ENCODE peak calls at places on chromosomes 5 and 9, in nine cellular contexts. One of them, this sample, is unnamed.

GRCh38 chr5:159319363-159319762 is 10.9 kb downstream of the IL12B start:
- DNase-seq in lung: no peak
- DNase-seq in NCI-H2029 treated with DMSO at 0.1 percent for 48 hours: no peak
- DNase-seq in GM10248: no peak
- DNase-seq in H4: no peak
- DNase-seq in activated T-helper 1 cell treated with anti-CD3 and anti-CD28 coated beads, Interleukin-12 subunit alpha, Interleukin-12 subunit beta, Interleukin-2, Interleukin-4 antibody, amounts not matched to agents 30 ng/mL and 10 ng/mL and 1 ng/mL, durations not matched to agents 14 hours and 24 hours and 36 hours: no peak
- DNase-seq in pulmonary artery endothelial cell: no peak
- DNase-seq in skeletal muscle cell: no peak
- DNase-seq in AG09309: no peak
- DNase-seq in this sample: no peak

GRCh38 chr5:149618581-149619248 is 37.4 kb downstream of the ARHGEF37 start:
- DNase-seq in lung: no peak
- DNase-seq in NCI-H2029 treated with DMSO at 0.1 percent for 48 hours: no peak
- DNase-seq in GM10248: peak; percentile 70
- DNase-seq in H4: peak; percentile 62
- DNase-seq in activated T-helper 1 cell treated with anti-CD3 and anti-CD28 coated beads, Interleukin-12 subunit alpha, Interleukin-12 subunit beta, Interleukin-2, Interleukin-4 antibody, amounts not matched to agents 30 ng/mL and 10 ng/mL and 1 ng/mL, durations not matched to agents 14 hours and 24 hours and 36 hours: no peak
- DNase-seq in pulmonary artery endothelial cell: peak; percentile 53
- DNase-seq in skeletal muscle cell: no peak
- DNase-seq in AG09309: no peak
- DNase-seq in this sample: peak; percentile 67

GRCh38 chr9:94950733-94951590 is 224.5 kb downstream of the AOPEP start:
- DNase-seq in lung: no peak
- DNase-seq in NCI-H2029 treated with DMSO at 0.1 percent for 48 hours: peak; percentile 91
- DNase-seq in GM10248: no peak
- DNase-seq in H4: no peak
- DNase-seq in activated T-helper 1 cell treated with anti-CD3 and anti-CD28 coated beads, Interleukin-12 subunit alpha, Interleukin-12 subunit beta, Interleukin-2, Interleukin-4 antibody, amounts not matched to agents 30 ng/mL and 10 ng/mL and 1 ng/mL, durations not matched to agents 14 hours and 24 hours and 36 hours: no peak
- DNase-seq in pulmonary artery endothelial cell: peak; percentile 43
- DNase-seq in skeletal muscle cell: peak; percentile 36
- DNase-seq in AG09309: no peak
- DNase-seq in this sample: no peak

GRCh38 chr9:91857831-91858669 is 92.0 kb downstream of the ROR2 start:
- DNase-seq in lung: no peak
- DNase-seq in NCI-H2029 treated with DMSO at 0.1 percent for 48 hours: no peak
- DNase-seq in GM10248: no peak
- DNase-seq in H4: no peak
- DNase-seq in activated T-helper 1 cell treated with anti-CD3 and anti-CD28 coated beads, Interleukin-12 subunit alpha, Interleukin-12 subunit beta, Interleukin-2, Interleukin-4 antibody, amounts not matched to agents 30 ng/mL and 10 ng/mL and 1 ng/mL, durations not matched to agents 14 hours and 24 hours and 36 hours: no peak
- DNase-seq in pulmonary artery endothelial cell: no peak
- DNase-seq in skeletal muscle cell: no peak
- DNase-seq in AG09309: no peak
- DNase-seq in this sample: peak; percentile 14

GRCh38 chr5:131814990-131815389 is 18.2 kb upstream of the FNIP1 start:
- DNase-seq in lung: no peak
- DNase-seq in NCI-H2029 treated with DMSO at 0.1 percent for 48 hours: no peak
- DNase-seq in GM10248: no peak
- DNase-seq in H4: peak; percentile 81
- DNase-seq in activated T-helper 1 cell treated with anti-CD3 and anti-CD28 coated beads, Interleukin-12 subunit alpha, Interleukin-12 subunit beta, Interleukin-2, Interleukin-4 antibody, amounts not matched to agents 30 ng/mL and 10 ng/mL and 1 ng/mL, durations not matched to agents 14 hours and 24 hours and 36 hours: no peak
- DNase-seq in pulmonary artery endothelial cell: peak; percentile 78
- DNase-seq in skeletal muscle cell: peak; percentile 39
- DNase-seq in AG09309: no peak
- DNase-seq in this sample: no peak

GRCh38 chr9:36191290-36191645 is 547 bp downstream of the CLTA start:
- DNase-seq in lung: peak; percentile 48
- DNase-seq in NCI-H2029 treated with DMSO at 0.1 percent for 48 hours: no peak
- DNase-seq in GM10248: no peak
- DNase-seq in H4: no peak
- DNase-seq in activated T-helper 1 cell treated with anti-CD3 and anti-CD28 coated beads, Interleukin-12 subunit alpha, Interleukin-12 subunit beta, Interleukin-2, Interleukin-4 antibody, amounts not matched to agents 30 ng/mL and 10 ng/mL and 1 ng/mL, durations not matched to agents 14 hours and 24 hours and 36 hours: peak; percentile 43
- DNase-seq in pulmonary artery endothelial cell: no peak
- DNase-seq in skeletal muscle cell: no peak
- DNase-seq in AG09309: no peak
- DNase-seq in this sample: peak; percentile 13

GRCh38 chr9:95327239-95327865 is 9.8 kb upstream of the FANCC start:
- DNase-seq in lung: no peak
- DNase-seq in NCI-H2029 treated with DMSO at 0.1 percent for 48 hours: no peak
- DNase-seq in GM10248: no peak
- DNase-seq in H4: no peak
- DNase-seq in activated T-helper 1 cell treated with anti-CD3 and anti-CD28 coated beads, Interleukin-12 subunit alpha, Interleukin-12 subunit beta, Interleukin-2, Interleukin-4 antibody, amounts not matched to agents 30 ng/mL and 10 ng/mL and 1 ng/mL, durations not matched to agents 14 hours and 24 hours and 36 hours: no peak
- DNase-seq in pulmonary artery endothelial cell: no peak
- DNase-seq in skeletal muscle cell: no peak
- DNase-seq in AG09309: no peak
- DNase-seq in this sample: no peak

GRCh38 chr5:148970228-148970627 is 92.6 kb downstream of the SH3TC2 start:
- DNase-seq in lung: peak; percentile 41
- DNase-seq in NCI-H2029 treated with DMSO at 0.1 percent for 48 hours: peak; percentile 27
- DNase-seq in GM10248: no peak
- DNase-seq in H4: no peak
- DNase-seq in activated T-helper 1 cell treated with anti-CD3 and anti-CD28 coated beads, Interleukin-12 subunit alpha, Interleukin-12 subunit beta, Interleukin-2, Interleukin-4 antibody, amounts not matched to agents 30 ng/mL and 10 ng/mL and 1 ng/mL, durations not matched to agents 14 hours and 24 hours and 36 hours: no peak
- DNase-seq in pulmonary artery endothelial cell: no peak
- DNase-seq in skeletal muscle cell: no peak
- DNase-seq in AG09309: no peak
- DNase-seq in this sample: no peak

GRCh38 chr9:78676623-78677022 is 379.7 kb downstream of the PSAT1 start:
- DNase-seq in lung: no peak
- DNase-seq in NCI-H2029 treated with DMSO at 0.1 percent for 48 hours: no peak
- DNase-seq in GM10248: no peak
- DNase-seq in H4: no peak
- DNase-seq in activated T-helper 1 cell treated with anti-CD3 and anti-CD28 coated beads, Interleukin-12 subunit alpha, Interleukin-12 subunit beta, Interleukin-2, Interleukin-4 antibody, amounts not matched to agents 30 ng/mL and 10 ng/mL and 1 ng/mL, durations not matched to agents 14 hours and 24 hours and 36 hours: no peak
- DNase-seq in pulmonary artery endothelial cell: no peak
- DNase-seq in skeletal muscle cell: peak; percentile 54
- DNase-seq in AG09309: peak; percentile 71
- DNase-seq in this sample: no peak

GRCh38 chr9:14031015-14031414 is 282.9 kb downstream of the NFIB start:
- DNase-seq in lung: no peak
- DNase-seq in NCI-H2029 treated with DMSO at 0.1 percent for 48 hours: no peak
- DNase-seq in GM10248: no peak
- DNase-seq in H4: no peak
- DNase-seq in activated T-helper 1 cell treated with anti-CD3 and anti-CD28 coated beads, Interleukin-12 subunit alpha, Interleukin-12 subunit beta, Interleukin-2, Interleukin-4 antibody, amounts not matched to agents 30 ng/mL and 10 ng/mL and 1 ng/mL, durations not matched to agents 14 hours and 24 hours and 36 hours: no peak
- DNase-seq in pulmonary artery endothelial cell: no peak
- DNase-seq in skeletal muscle cell: peak; percentile 97
- DNase-seq in AG09309: no peak
- DNase-seq in this sample: no peak

GRCh38 chr5:174283176-174283575 is 237.7 kb downstream of the NSG2 start:
- DNase-seq in lung: no peak
- DNase-seq in NCI-H2029 treated with DMSO at 0.1 percent for 48 hours: peak; percentile 77
- DNase-seq in GM10248: no peak
- DNase-seq in H4: no peak
- DNase-seq in activated T-helper 1 cell treated with anti-CD3 and anti-CD28 coated beads, Interleukin-12 subunit alpha, Interleukin-12 subunit beta, Interleukin-2, Interleukin-4 antibody, amounts not matched to agents 30 ng/mL and 10 ng/mL and 1 ng/mL, durations not matched to agents 14 hours and 24 hours and 36 hours: no peak
- DNase-seq in pulmonary artery endothelial cell: no peak
- DNase-seq in skeletal muscle cell: no peak
- DNase-seq in AG09309: no peak
- DNase-seq in this sample: no peak

GRCh38 chr5:81925012-81925411 is 46.8 kb upstream of the ATG10 start:
- DNase-seq in lung: no peak
- DNase-seq in NCI-H2029 treated with DMSO at 0.1 percent for 48 hours: no peak
- DNase-seq in GM10248: no peak
- DNase-seq in H4: no peak
- DNase-seq in activated T-helper 1 cell treated with anti-CD3 and anti-CD28 coated beads, Interleukin-12 subunit alpha, Interleukin-12 subunit beta, Interleukin-2, Interleukin-4 antibody, amounts not matched to agents 30 ng/mL and 10 ng/mL and 1 ng/mL, durations not matched to agents 14 hours and 24 hours and 36 hours: no peak
- DNase-seq in pulmonary artery endothelial cell: no peak
- DNase-seq in skeletal muscle cell: no peak
- DNase-seq in AG09309: no peak
- DNase-seq in this sample: no peak

GRCh38 chr5:128596071-128596470 is 58.0 kb upstream of the FBN2 start:
- DNase-seq in lung: no peak
- DNase-seq in NCI-H2029 treated with DMSO at 0.1 percent for 48 hours: no peak
- DNase-seq in GM10248: no peak
- DNase-seq in H4: no peak
- DNase-seq in activated T-helper 1 cell treated with anti-CD3 and anti-CD28 coated beads, Interleukin-12 subunit alpha, Interleukin-12 subunit beta, Interleukin-2, Interleukin-4 antibody, amounts not matched to agents 30 ng/mL and 10 ng/mL and 1 ng/mL, durations not matched to agents 14 hours and 24 hours and 36 hours: no peak
- DNase-seq in pulmonary artery endothelial cell: no peak
- DNase-seq in skeletal muscle cell: no peak
- DNase-seq in AG09309: no peak
- DNase-seq in this sample: no peak

GRCh38 chr5:396715-397032 is 46.3 kb upstream of the EXOC3 start:
- DNase-seq in lung: no peak
- DNase-seq in NCI-H2029 treated with DMSO at 0.1 percent for 48 hours: no peak
- DNase-seq in GM10248: no peak
- DNase-seq in H4: no peak
- DNase-seq in activated T-helper 1 cell treated with anti-CD3 and anti-CD28 coated beads, Interleukin-12 subunit alpha, Interleukin-12 subunit beta, Interleukin-2, Interleukin-4 antibody, amounts not matched to agents 30 ng/mL and 10 ng/mL and 1 ng/mL, durations not matched to agents 14 hours and 24 hours and 36 hours: no peak
- DNase-seq in pulmonary artery endothelial cell: no peak
- DNase-seq in skeletal muscle cell: no peak
- DNase-seq in AG09309: no peak
- DNase-seq in this sample: no peak

GRCh38 chr5:142753114-142753764 is 16.9 kb upstream of the ARHGAP26 start:
- DNase-seq in lung: peak; percentile 33
- DNase-seq in NCI-H2029 treated with DMSO at 0.1 percent for 48 hours: no peak
- DNase-seq in GM10248: no peak
- DNase-seq in H4: no peak
- DNase-seq in activated T-helper 1 cell treated with anti-CD3 and anti-CD28 coated beads, Interleukin-12 subunit alpha, Interleukin-12 subunit beta, Interleukin-2, Interleukin-4 antibody, amounts not matched to agents 30 ng/mL and 10 ng/mL and 1 ng/mL, durations not matched to agents 14 hours and 24 hours and 36 hours: no peak
- DNase-seq in pulmonary artery endothelial cell: no peak
- DNase-seq in skeletal muscle cell: no peak
- DNase-seq in AG09309: no peak
- DNase-seq in this sample: no peak

GRCh38 chr5:126369995-126370731 is 53.0 kb upstream of the GRAMD2B start:
- DNase-seq in lung: no peak
- DNase-seq in NCI-H2029 treated with DMSO at 0.1 percent for 48 hours: no peak
- DNase-seq in GM10248: no peak
- DNase-seq in H4: no peak
- DNase-seq in activated T-helper 1 cell treated with anti-CD3 and anti-CD28 coated beads, Interleukin-12 subunit alpha, Interleukin-12 subunit beta, Interleukin-2, Interleukin-4 antibody, amounts not matched to agents 30 ng/mL and 10 ng/mL and 1 ng/mL, durations not matched to agents 14 hours and 24 hours and 36 hours: no peak
- DNase-seq in pulmonary artery endothelial cell: no peak
- DNase-seq in skeletal muscle cell: no peak
- DNase-seq in AG09309: no peak
- DNase-seq in this sample: no peak

GRCh38 chr9:81335879-81336421 is 353.4 kb downstream of the TLE1 start:
- DNase-seq in lung: no peak
- DNase-seq in NCI-H2029 treated with DMSO at 0.1 percent for 48 hours: no peak
- DNase-seq in GM10248: no peak
- DNase-seq in H4: no peak
- DNase-seq in activated T-helper 1 cell treated with anti-CD3 and anti-CD28 coated beads, Interleukin-12 subunit alpha, Interleukin-12 subunit beta, Interleukin-2, Interleukin-4 antibody, amounts not matched to agents 30 ng/mL and 10 ng/mL and 1 ng/mL, durations not matched to agents 14 hours and 24 hours and 36 hours: no peak
- DNase-seq in pulmonary artery endothelial cell: no peak
- DNase-seq in skeletal muscle cell: no peak
- DNase-seq in AG09309: no peak
- DNase-seq in this sample: no peak

GRCh38 chr9:116156621-116157314 is 3.2 kb downstream of the PAPPA start:
- DNase-seq in lung: peak; percentile 39
- DNase-seq in NCI-H2029 treated with DMSO at 0.1 percent for 48 hours: peak; percentile 76
- DNase-seq in GM10248: no peak
- DNase-seq in H4: peak; percentile 60
- DNase-seq in activated T-helper 1 cell treated with anti-CD3 and anti-CD28 coated beads, Interleukin-12 subunit alpha, Interleukin-12 subunit beta, Interleukin-2, Interleukin-4 antibody, amounts not matched to agents 30 ng/mL and 10 ng/mL and 1 ng/mL, durations not matched to agents 14 hours and 24 hours and 36 hours: no peak
- DNase-seq in pulmonary artery endothelial cell: no peak
- DNase-seq in skeletal muscle cell: peak; percentile 72
- DNase-seq in AG09309: peak; percentile 71
- DNase-seq in this sample: peak; percentile 71

GRCh38 chr5:143023447-143024096 is 253.4 kb downstream of the ARHGAP26 start:
- DNase-seq in lung: no peak
- DNase-seq in NCI-H2029 treated with DMSO at 0.1 percent for 48 hours: no peak
- DNase-seq in GM10248: peak; percentile 44
- DNase-seq in H4: no peak
- DNase-seq in activated T-helper 1 cell treated with anti-CD3 and anti-CD28 coated beads, Interleukin-12 subunit alpha, Interleukin-12 subunit beta, Interleukin-2, Interleukin-4 antibody, amounts not matched to agents 30 ng/mL and 10 ng/mL and 1 ng/mL, durations not matched to agents 14 hours and 24 hours and 36 hours: peak; percentile 50
- DNase-seq in pulmonary artery endothelial cell: no peak
- DNase-seq in skeletal muscle cell: no peak
- DNase-seq in AG09309: no peak
- DNase-seq in this sample: no peak

GRCh38 chr9:20670395-20670794 is 13.7 kb upstream of the FOCAD start:
- DNase-seq in lung: no peak
- DNase-seq in NCI-H2029 treated with DMSO at 0.1 percent for 48 hours: no peak
- DNase-seq in GM10248: no peak
- DNase-seq in H4: no peak
- DNase-seq in activated T-helper 1 cell treated with anti-CD3 and anti-CD28 coated beads, Interleukin-12 subunit alpha, Interleukin-12 subunit beta, Interleukin-2, Interleukin-4 antibody, amounts not matched to agents 30 ng/mL and 10 ng/mL and 1 ng/mL, durations not matched to agents 14 hours and 24 hours and 36 hours: no peak
- DNase-seq in pulmonary artery endothelial cell: no peak
- DNase-seq in skeletal muscle cell: no peak
- DNase-seq in AG09309: no peak
- DNase-seq in this sample: no peak

GRCh38 chr5:79507251-79508205 is 6.4 kb downstream of the HOMER1 start:
- DNase-seq in lung: no peak
- DNase-seq in NCI-H2029 treated with DMSO at 0.1 percent for 48 hours: no peak
- DNase-seq in GM10248: no peak
- DNase-seq in H4: no peak
- DNase-seq in activated T-helper 1 cell treated with anti-CD3 and anti-CD28 coated beads, Interleukin-12 subunit alpha, Interleukin-12 subunit beta, Interleukin-2, Interleukin-4 antibody, amounts not matched to agents 30 ng/mL and 10 ng/mL and 1 ng/mL, durations not matched to agents 14 hours and 24 hours and 36 hours: no peak
- DNase-seq in pulmonary artery endothelial cell: no peak
- DNase-seq in skeletal muscle cell: no peak
- DNase-seq in AG09309: no peak
- DNase-seq in this sample: no peak

GRCh38 chr5:143442398-143442797 is 38.9 kb upstream of the NR3C1 start:
- DNase-seq in lung: no peak
- DNase-seq in NCI-H2029 treated with DMSO at 0.1 percent for 48 hours: no peak
- DNase-seq in GM10248: no peak
- DNase-seq in H4: no peak
- DNase-seq in activated T-helper 1 cell treated with anti-CD3 and anti-CD28 coated beads, Interleukin-12 subunit alpha, Interleukin-12 subunit beta, Interleukin-2, Interleukin-4 antibody, amounts not matched to agents 30 ng/mL and 10 ng/mL and 1 ng/mL, durations not matched to agents 14 hours and 24 hours and 36 hours: no peak
- DNase-seq in pulmonary artery endothelial cell: no peak
- DNase-seq in skeletal muscle cell: peak; percentile 18
- DNase-seq in AG09309: no peak
- DNase-seq in this sample: no peak

GRCh38 chr9:27460225-27461023 is 63.7 kb upstream of the IFNK start:
- DNase-seq in lung: no peak
- DNase-seq in NCI-H2029 treated with DMSO at 0.1 percent for 48 hours: no peak
- DNase-seq in GM10248: peak; percentile 38
- DNase-seq in H4: no peak
- DNase-seq in activated T-helper 1 cell treated with anti-CD3 and anti-CD28 coated beads, Interleukin-12 subunit alpha, Interleukin-12 subunit beta, Interleukin-2, Interleukin-4 antibody, amounts not matched to agents 30 ng/mL and 10 ng/mL and 1 ng/mL, durations not matched to agents 14 hours and 24 hours and 36 hours: no peak
- DNase-seq in pulmonary artery endothelial cell: no peak
- DNase-seq in skeletal muscle cell: peak; percentile 27
- DNase-seq in AG09309: no peak
- DNase-seq in this sample: no peak

GRCh38 chr9:133991211-133991921 is 758 bp downstream of the VAV2 start:
- DNase-seq in lung: no peak
- DNase-seq in NCI-H2029 treated with DMSO at 0.1 percent for 48 hours: no peak
- DNase-seq in GM10248: no peak
- DNase-seq in H4: no peak
- DNase-seq in activated T-helper 1 cell treated with anti-CD3 and anti-CD28 coated beads, Interleukin-12 subunit alpha, Interleukin-12 subunit beta, Interleukin-2, Interleukin-4 antibody, amounts not matched to agents 30 ng/mL and 10 ng/mL and 1 ng/mL, durations not matched to agents 14 hours and 24 hours and 36 hours: no peak
- DNase-seq in pulmonary artery endothelial cell: no peak
- DNase-seq in skeletal muscle cell: no peak
- DNase-seq in AG09309: no peak
- DNase-seq in this sample: no peak

GRCh38 chr9:121288874-121289553 is 21.1 kb downstream of the GSN start:
- DNase-seq in lung: no peak
- DNase-seq in NCI-H2029 treated with DMSO at 0.1 percent for 48 hours: no peak
- DNase-seq in GM10248: no peak
- DNase-seq in H4: peak; percentile 92
- DNase-seq in activated T-helper 1 cell treated with anti-CD3 and anti-CD28 coated beads, Interleukin-12 subunit alpha, Interleukin-12 subunit beta, Interleukin-2, Interleukin-4 antibody, amounts not matched to agents 30 ng/mL and 10 ng/mL and 1 ng/mL, durations not matched to agents 14 hours and 24 hours and 36 hours: no peak
- DNase-seq in pulmonary artery endothelial cell: no peak
- DNase-seq in skeletal muscle cell: peak; percentile 44
- DNase-seq in AG09309: no peak
- DNase-seq in this sample: peak; percentile 37

GRCh38 chr9:7340451-7340850 is 459.1 kb downstream of the DMAC1 start:
- DNase-seq in lung: no peak
- DNase-seq in NCI-H2029 treated with DMSO at 0.1 percent for 48 hours: no peak
- DNase-seq in GM10248: no peak
- DNase-seq in H4: no peak
- DNase-seq in activated T-helper 1 cell treated with anti-CD3 and anti-CD28 coated beads, Interleukin-12 subunit alpha, Interleukin-12 subunit beta, Interleukin-2, Interleukin-4 antibody, amounts not matched to agents 30 ng/mL and 10 ng/mL and 1 ng/mL, durations not matched to agents 14 hours and 24 hours and 36 hours: no peak
- DNase-seq in pulmonary artery endothelial cell: no peak
- DNase-seq in skeletal muscle cell: no peak
- DNase-seq in AG09309: no peak
- DNase-seq in this sample: no peak

GRCh38 chr5:157561105-157561504 is 14.5 kb downstream of the ADAM19 start:
- DNase-seq in lung: no peak
- DNase-seq in NCI-H2029 treated with DMSO at 0.1 percent for 48 hours: no peak
- DNase-seq in GM10248: no peak
- DNase-seq in H4: no peak
- DNase-seq in activated T-helper 1 cell treated with anti-CD3 and anti-CD28 coated beads, Interleukin-12 subunit alpha, Interleukin-12 subunit beta, Interleukin-2, Interleukin-4 antibody, amounts not matched to agents 30 ng/mL and 10 ng/mL and 1 ng/mL, durations not matched to agents 14 hours and 24 hours and 36 hours: no peak
- DNase-seq in pulmonary artery endothelial cell: no peak
- DNase-seq in skeletal muscle cell: no peak
- DNase-seq in AG09309: no peak
- DNase-seq in this sample: no peak

GRCh38 chr9:134437417-134438203 is 111.4 kb downstream of the RXRA start:
- DNase-seq in lung: no peak
- DNase-seq in NCI-H2029 treated with DMSO at 0.1 percent for 48 hours: no peak
- DNase-seq in GM10248: no peak
- DNase-seq in H4: no peak
- DNase-seq in activated T-helper 1 cell treated with anti-CD3 and anti-CD28 coated beads, Interleukin-12 subunit alpha, Interleukin-12 subunit beta, Interleukin-2, Interleukin-4 antibody, amounts not matched to agents 30 ng/mL and 10 ng/mL and 1 ng/mL, durations not matched to agents 14 hours and 24 hours and 36 hours: no peak
- DNase-seq in pulmonary artery endothelial cell: no peak
- DNase-seq in skeletal muscle cell: no peak
- DNase-seq in AG09309: no peak
- DNase-seq in this sample: no peak

GRCh38 chr9:92547356-92547755 is 11.6 kb upstream of the ECM2 start:
- DNase-seq in lung: no peak
- DNase-seq in NCI-H2029 treated with DMSO at 0.1 percent for 48 hours: no peak
- DNase-seq in GM10248: no peak
- DNase-seq in H4: no peak
- DNase-seq in activated T-helper 1 cell treated with anti-CD3 and anti-CD28 coated beads, Interleukin-12 subunit alpha, Interleukin-12 subunit beta, Interleukin-2, Interleukin-4 antibody, amounts not matched to agents 30 ng/mL and 10 ng/mL and 1 ng/mL, durations not matched to agents 14 hours and 24 hours and 36 hours: no peak
- DNase-seq in pulmonary artery endothelial cell: no peak
- DNase-seq in skeletal muscle cell: no peak
- DNase-seq in AG09309: no peak
- DNase-seq in this sample: no peak

GRCh38 chr9:113581865-113582697 is 118.6 kb downstream of the RGS3 start:
- DNase-seq in lung: peak; percentile 76
- DNase-seq in NCI-H2029 treated with DMSO at 0.1 percent for 48 hours: peak; percentile 53
- DNase-seq in GM10248: peak; percentile 89
- DNase-seq in H4: peak; percentile 85
- DNase-seq in activated T-helper 1 cell treated with anti-CD3 and anti-CD28 coated beads, Interleukin-12 subunit alpha, Interleukin-12 subunit beta, Interleukin-2, Interleukin-4 antibody, amounts not matched to agents 30 ng/mL and 10 ng/mL and 1 ng/mL, durations not matched to agents 14 hours and 24 hours and 36 hours: peak; percentile 74
- DNase-seq in pulmonary artery endothelial cell: no peak
- DNase-seq in skeletal muscle cell: no peak
- DNase-seq in AG09309: no peak
- DNase-seq in this sample: no peak

GRCh38 chr9:69180670-69181069 is 6.6 kb downstream of the TJP2 start:
- DNase-seq in lung: peak; percentile 58
- DNase-seq in NCI-H2029 treated with DMSO at 0.1 percent for 48 hours: no peak
- DNase-seq in GM10248: no peak
- DNase-seq in H4: peak; percentile 92
- DNase-seq in activated T-helper 1 cell treated with anti-CD3 and anti-CD28 coated beads, Interleukin-12 subunit alpha, Interleukin-12 subunit beta, Interleukin-2, Interleukin-4 antibody, amounts not matched to agents 30 ng/mL and 10 ng/mL and 1 ng/mL, durations not matched to agents 14 hours and 24 hours and 36 hours: peak; percentile 47
- DNase-seq in pulmonary artery endothelial cell: peak; percentile 98
- DNase-seq in skeletal muscle cell: peak; percentile 91
- DNase-seq in AG09309: peak; percentile 92
- DNase-seq in this sample: peak; percentile 40